ENCODE peak calls at places on chromosome 4, in seven cellular contexts. B is cardiac fibroblast; R is head of caudate nucleus; D is NAMALWA; H is activated CD4-positive, alpha-beta T cell treated with anti-CD3 and anti-CD28 coated beads for 36 hours; V is NCI-H345; Y is upper lobe of left lung. I is an unnamed sample.

GRCh38 chr4:100486496-100486895 is 31.3 kb downstream of the EMCN start:
- DNase-seq in B (no peak), R (no peak), D (no peak), H (no peak), V (no peak), Y (no peak), I (no peak)

GRCh38 chr4:55442541-55442940 is 46.8 kb downstream of the TMEM165 start:
- DNase-seq in B (no peak), R (no peak), D (no peak), H (no peak), V (no peak), Y (no peak), I (no peak)

GRCh38 chr4:188246488-188246887 is 107.2 kb downstream of the TRIML1 start:
- DNase-seq in B (peak), R (no peak), D (no peak), H (no peak), V (no peak), Y (no peak), I (no peak)

GRCh38 chr4:40718571-40718970 is 31.2 kb upstream of the NSUN7 start:
- DNase-seq in B (no peak), R (no peak), D (no peak), H (no peak), V (peak), Y (peak), I (no peak)

GRCh38 chr4:23614284-23614892 is 275.5 kb downstream of the PPARGC1A start:
- DNase-seq in B (peak), R (no peak), D (peak), H (peak), V (no peak), Y (peak), I (no peak)

GRCh38 chr4:82715731-82716617 is 82.6 kb downstream of the SCD5 start:
- DNase-seq in B (peak), R (no peak), D (no peak), H (no peak), V (no peak), Y (no peak), I (no peak)

GRCh38 chr4:89724716-89725115 is 112.2 kb downstream of the SNCA start:
- DNase-seq in B (peak), R (no peak), D (no peak), H (no peak), V (no peak), Y (no peak), I (no peak)

GRCh38 chr4:38872620-38873019 is 5.0 kb downstream of the FAM114A1 start:
- DNase-seq in B (peak), R (no peak), D (no peak), H (no peak), V (peak), Y (no peak), I (no peak)

GRCh38 chr4:187335339-187335738 is 611.7 kb upstream of the FAT1 start:
- DNase-seq in B (no peak), R (no peak), D (no peak), H (no peak), V (no peak), Y (no peak), I (no peak)

GRCh38 chr4:26753642-26754041 is 107.0 kb upstream of the STIM2 start:
- DNase-seq in B (peak), R (no peak), D (no peak), H (no peak), V (no peak), Y (peak), I (no peak)

GRCh38 chr4:184283659-184284335 is 66.1 kb upstream of the ENPP6 start:
- DNase-seq in B (no peak), R (peak), D (peak), H (no peak), V (no peak), Y (no peak), I (no peak)

GRCh38 chr4:3021627-3022026 is 52.7 kb downstream of the HTT-AS start:
- DNase-seq in B (no peak), R (no peak), D (no peak), H (peak), V (no peak), Y (no peak), I (no peak)

GRCh38 chr4:1174941-1175634 is 2.7 kb upstream of the SPON2 start:
- DNase-seq in B (no peak), R (no peak), D (no peak), H (no peak), V (no peak), Y (no peak), I (no peak)

GRCh38 chr4:139977838-139978604 is 176.0 kb downstream of the MAML3 start:
- DNase-seq in B (no peak), R (no peak), D (no peak), H (no peak), V (peak), Y (peak), I (no peak)

GRCh38 chr4:149999485-150000074 is 78.7 kb upstream of the DCLK2 start:
- DNase-seq in B (peak), R (no peak), D (peak), H (peak), V (peak), Y (no peak), I (no peak)

GRCh38 chr4:14967982-14968381 is 34.3 kb upstream of the CPEB2 start:
- DNase-seq in B (peak), R (no peak), D (no peak), H (no peak), V (no peak), Y (no peak), I (no peak)

GRCh38 chr4:23999714-24000113 is 109.9 kb upstream of the PPARGC1A start:
- DNase-seq in B (peak), R (no peak), D (no peak), H (no peak), V (no peak), Y (no peak), I (no peak)

GRCh38 chr4:149638073-149638472 is 177.6 kb downstream of the IQCM start:
- DNase-seq in B (peak), R (no peak), D (no peak), H (no peak), V (no peak), Y (no peak), I (no peak)

GRCh38 chr4:7050481-7051143 is 7.4 kb downstream of the TADA2B start:
- DNase-seq in B (no peak), R (no peak), D (no peak), H (no peak), V (no peak), Y (no peak), I (no peak)

GRCh38 chr4:106258145-106259045 is 57.6 kb downstream of the TBCK start:
- DNase-seq in B (peak), R (no peak), D (no peak), H (no peak), V (no peak), Y (no peak), I (no peak)

GRCh38 chr4:44927361-44928061 is 201.2 kb upstream of the GNPDA2 start:
- DNase-seq in B (peak), R (no peak), D (peak), H (no peak), V (no peak), Y (no peak), I (no peak)

GRCh38 chr4:24370421-24370820 is 213.9 kb downstream of the DHX15 start:
- DNase-seq in B (no peak), R (no peak), D (no peak), H (no peak), V (no peak), Y (no peak), I (no peak)

I was measured in naive thymus-derived CD8-positive, alpha-beta T cell.